ENCODE peak calls at places on chromosomes 16 and 17, in four cellular contexts. H, U, W and Y are unnamed samples.

GRCh38 chr17:82863941-82864720 is 24.3 kb upstream of the ZNF750 start:
- DNase-seq in W (peak), U (no peak), H (peak), Y (no peak)

GRCh38 chr16:1105888-1106620 is 10.0 kb upstream of the C1QTNF8 start:
- DNase-seq in H (no peak), W (peak), U (peak), Y (peak)

GRCh38 chr16:84700518-84701277 is 898 bp downstream of the USP10 start:
- DNase-seq in U (no peak), W (no peak), H (no peak), Y (no peak)

GRCh38 chr16:50153648-50154368 is 702 bp downstream of the TENT4B start:
- DNase-seq in W (no peak), H (no peak), U (peak), Y (peak)

GRCh38 chr16:68227183-68227793 is 8.6 kb downstream of the ESRP2 start:
- DNase-seq in H (no peak), U (no peak), W (no peak), Y (no peak)

GRCh38 chr17:28745777-28746473 is 2.1 kb downstream of the TRAF4 start:
- DNase-seq in U (no peak), W (no peak), H (no peak), Y (no peak)

GRCh38 chr16:83011101-83011720 is 384.4 kb downstream of the CDH13 start:
- DNase-seq in W (no peak), U (no peak), H (no peak), Y (no peak)

GRCh38 chr16:83098536-83098935 is 471.8 kb downstream of the CDH13 start:
- DNase-seq in U (no peak), W (no peak), H (no peak), Y (no peak)

GRCh38 chr17:37710344-37710886 is 34.4 kb downstream of the HNF1B start:
- DNase-seq in H (no peak), U (peak), W (peak), Y (peak)

GRCh38 chr16:13300066-13300465 is 398.7 kb downstream of the SHISA9 start:
- DNase-seq in U (no peak), W (no peak), H (no peak), Y (no peak)

GRCh38 chr17:3894927-3895343 is 2.1 kb upstream of the CAMKK1 start:
- DNase-seq in U (no peak), H (no peak), W (no peak), Y (no peak)

GRCh38 chr16:88685156-88686061 is 898 bp downstream of the SNAI3 start:
- DNase-seq in U (no peak), W (peak), H (no peak), Y (no peak)